ENCODE peak calls at places on chromosomes 2 and 18, in ten cellular contexts. One of them, this sample, is unnamed. For H3K4me1, the result is how much of the 10 kb centered on the place peaks cover.

GRCh38 chr18:13258792-13259385 is 40.3 kb downstream of the LDLRAD4 start:
- DNase-seq in neural progenitor cell: no peak
- DNase-seq in naive thymus-derived CD4-positive, alpha-beta T cell: no peak
- DNase-seq in adrenal gland: no peak
- DNase-seq in uterus: no peak
- DNase-seq in CD8-positive, alpha-beta memory T cell: no peak
- DNase-seq in IMR-90: no peak
- DNase-seq in ovary: no peak
- DNase-seq in Karpas-422: no peak
- DNase-seq in GM23338: no peak
- DNase-seq in this sample: no peak

GRCh38 chr2:104790100-104790811 is 63.7 kb upstream of the POU3F3 start:
- DNase-seq in neural progenitor cell: peak
- DNase-seq in naive thymus-derived CD4-positive, alpha-beta T cell: no peak
- DNase-seq in adrenal gland: no peak
- DNase-seq in uterus: no peak
- DNase-seq in CD8-positive, alpha-beta memory T cell: no peak
- DNase-seq in IMR-90: no peak
- DNase-seq in ovary: no peak
- DNase-seq in Karpas-422: no peak
- DNase-seq in GM23338: peak
- DNase-seq in this sample: peak

GRCh38 chr18:32930695-32931301 is 158.0 kb upstream of the KLHL14 start:
- DNase-seq in neural progenitor cell: peak
- DNase-seq in naive thymus-derived CD4-positive, alpha-beta T cell: no peak
- DNase-seq in adrenal gland: no peak
- DNase-seq in uterus: no peak
- DNase-seq in CD8-positive, alpha-beta memory T cell: no peak
- DNase-seq in IMR-90: peak
- DNase-seq in ovary: no peak
- DNase-seq in Karpas-422: peak
- DNase-seq in GM23338: peak
- DNase-seq in this sample: peak

GRCh38 chr18:42108071-42108470 is 153.0 kb downstream of the PIK3C3 start:
- DNase-seq in neural progenitor cell: peak
- DNase-seq in naive thymus-derived CD4-positive, alpha-beta T cell: no peak
- DNase-seq in adrenal gland: no peak
- DNase-seq in uterus: no peak
- DNase-seq in CD8-positive, alpha-beta memory T cell: no peak
- DNase-seq in IMR-90: no peak
- DNase-seq in ovary: no peak
- DNase-seq in Karpas-422: no peak
- DNase-seq in GM23338: no peak
- DNase-seq in this sample: no peak

GRCh38 chr18:79723036-79723435 is 43.4 kb downstream of the CTDP1 start:
- DNase-seq in neural progenitor cell: no peak
- DNase-seq in naive thymus-derived CD4-positive, alpha-beta T cell: no peak
- DNase-seq in adrenal gland: no peak
- DNase-seq in uterus: no peak
- DNase-seq in CD8-positive, alpha-beta memory T cell: no peak
- DNase-seq in IMR-90: no peak
- DNase-seq in ovary: no peak
- DNase-seq in Karpas-422: no peak
- DNase-seq in GM23338: no peak
- DNase-seq in this sample: no peak

GRCh38 chr2:113886479-113887383 is 3.2 kb upstream of the ACTR3 start:
- DNase-seq in neural progenitor cell: no peak
- DNase-seq in naive thymus-derived CD4-positive, alpha-beta T cell: no peak
- DNase-seq in adrenal gland: no peak
- DNase-seq in uterus: no peak
- DNase-seq in CD8-positive, alpha-beta memory T cell: no peak
- DNase-seq in IMR-90: peak
- DNase-seq in ovary: no peak
- DNase-seq in Karpas-422: peak
- DNase-seq in GM23338: no peak
- DNase-seq in this sample: peak

GRCh38 chr2:241009601-241010530 is 11.4 kb downstream of the SNED1 start:
- DNase-seq in neural progenitor cell: peak
- DNase-seq in naive thymus-derived CD4-positive, alpha-beta T cell: peak
- DNase-seq in adrenal gland: peak
- DNase-seq in uterus: peak
- DNase-seq in CD8-positive, alpha-beta memory T cell: peak
- DNase-seq in IMR-90: peak
- DNase-seq in ovary: peak
- DNase-seq in Karpas-422: no peak
- DNase-seq in GM23338: peak
- DNase-seq in this sample: peak

GRCh38 chr18:25561923-25562322 is 210.0 kb upstream of the ZNF521 start:
- DNase-seq in neural progenitor cell: peak
- DNase-seq in naive thymus-derived CD4-positive, alpha-beta T cell: no peak
- DNase-seq in adrenal gland: no peak
- DNase-seq in uterus: no peak
- DNase-seq in CD8-positive, alpha-beta memory T cell: no peak
- DNase-seq in IMR-90: peak
- DNase-seq in ovary: no peak
- DNase-seq in Karpas-422: peak
- DNase-seq in GM23338: peak
- DNase-seq in this sample: peak

GRCh38 chr2:105271393-105272045 is 30.0 kb downstream of the GPR45 start:
- DNase-seq in neural progenitor cell: no peak
- DNase-seq in naive thymus-derived CD4-positive, alpha-beta T cell: no peak
- DNase-seq in adrenal gland: no peak
- DNase-seq in uterus: no peak
- DNase-seq in CD8-positive, alpha-beta memory T cell: no peak
- DNase-seq in IMR-90: no peak
- DNase-seq in ovary: no peak
- DNase-seq in Karpas-422: no peak
- DNase-seq in GM23338: no peak
- DNase-seq in this sample: no peak

GRCh38 chr2:16508061-16508851 is 157.4 kb downstream of the CYRIA start:
- DNase-seq in neural progenitor cell: peak
- DNase-seq in naive thymus-derived CD4-positive, alpha-beta T cell: no peak
- DNase-seq in adrenal gland: peak
- DNase-seq in uterus: no peak
- DNase-seq in CD8-positive, alpha-beta memory T cell: no peak
- DNase-seq in IMR-90: no peak
- DNase-seq in ovary: peak
- DNase-seq in Karpas-422: no peak
- DNase-seq in GM23338: peak
- DNase-seq in this sample: no peak

GRCh38 chr2:98713332-98714015 is 17.5 kb downstream of the MGAT4A start:
- DNase-seq in neural progenitor cell: no peak
- DNase-seq in naive thymus-derived CD4-positive, alpha-beta T cell: no peak
- DNase-seq in adrenal gland: no peak
- DNase-seq in uterus: no peak
- DNase-seq in CD8-positive, alpha-beta memory T cell: no peak
- DNase-seq in IMR-90: no peak
- DNase-seq in ovary: no peak
- DNase-seq in Karpas-422: no peak
- DNase-seq in GM23338: no peak
- DNase-seq in this sample: no peak

DNA sequence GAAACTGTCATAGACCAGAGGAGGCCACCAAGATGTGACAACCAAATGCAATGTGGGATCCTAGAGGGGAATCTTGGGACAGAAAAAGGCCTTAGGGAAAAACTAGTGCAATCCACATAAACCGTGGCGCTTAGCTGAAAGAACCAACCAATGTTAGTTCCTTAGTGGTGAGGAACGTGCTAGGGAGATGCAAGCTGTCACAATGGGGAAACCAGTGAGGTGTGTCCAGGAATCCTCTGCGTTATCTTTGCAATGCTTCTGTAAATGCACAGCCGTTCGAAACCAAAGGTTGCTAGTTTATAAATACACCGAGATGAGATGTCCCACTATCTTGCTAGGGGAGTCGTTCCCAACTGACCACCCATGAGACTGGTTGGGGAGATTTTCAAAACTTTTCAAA is 157.0 kb upstream of the ID2 start:
- DNase-seq in neural progenitor cell: no peak
- DNase-seq in naive thymus-derived CD4-positive, alpha-beta T cell: no peak
- DNase-seq in adrenal gland: no peak
- DNase-seq in uterus: no peak
- DNase-seq in CD8-positive, alpha-beta memory T cell: no peak
- DNase-seq in IMR-90: no peak
- DNase-seq in ovary: no peak
- DNase-seq in Karpas-422: no peak
- DNase-seq in GM23338: no peak
- DNase-seq in this sample: no peak
- H3K4me1 ChIP-seq in neural progenitor cell: under half
- H3K4me1 ChIP-seq in naive thymus-derived CD4-positive, alpha-beta T cell: under half
- H3K4me1 ChIP-seq in adrenal gland: under half
- H3K4me1 ChIP-seq in uterus: under half
- H3K4me1 ChIP-seq in CD8-positive, alpha-beta memory T cell: under half
- H3K4me1 ChIP-seq in IMR-90: under half
- H3K4me1 ChIP-seq in ovary: under half
- H3K4me1 ChIP-seq in Karpas-422: under half
- H3K4me1 ChIP-seq in GM23338: under half
- H3K4me1 ChIP-seq in this sample: under half

GRCh38 chr2:127649100-127649611 is 3.2 kb downstream of the GPR17 start:
- DNase-seq in neural progenitor cell: no peak
- DNase-seq in naive thymus-derived CD4-positive, alpha-beta T cell: no peak
- DNase-seq in adrenal gland: no peak
- DNase-seq in uterus: no peak
- DNase-seq in CD8-positive, alpha-beta memory T cell: no peak
- DNase-seq in IMR-90: no peak
- DNase-seq in ovary: no peak
- DNase-seq in Karpas-422: no peak
- DNase-seq in GM23338: no peak
- DNase-seq in this sample: no peak
- H3K4me1 ChIP-seq in neural progenitor cell: under half
- H3K4me1 ChIP-seq in naive thymus-derived CD4-positive, alpha-beta T cell: under half
- H3K4me1 ChIP-seq in adrenal gland: under half
- H3K4me1 ChIP-seq in uterus: under half
- H3K4me1 ChIP-seq in CD8-positive, alpha-beta memory T cell: under half
- H3K4me1 ChIP-seq in IMR-90: under half
- H3K4me1 ChIP-seq in ovary: under half
- H3K4me1 ChIP-seq in Karpas-422: under half
- H3K4me1 ChIP-seq in GM23338: under half
- H3K4me1 ChIP-seq in this sample: under half

GRCh38 chr2:54638774-54639187 is 84.7 kb upstream of the EML6 start:
- DNase-seq in neural progenitor cell: no peak
- DNase-seq in naive thymus-derived CD4-positive, alpha-beta T cell: no peak
- DNase-seq in adrenal gland: no peak
- DNase-seq in uterus: no peak
- DNase-seq in CD8-positive, alpha-beta memory T cell: no peak
- DNase-seq in IMR-90: peak
- DNase-seq in ovary: no peak
- DNase-seq in Karpas-422: no peak
- DNase-seq in GM23338: no peak
- DNase-seq in this sample: no peak

GRCh38 chr2:54634564-54635511 is 88.6 kb upstream of the EML6 start:
- DNase-seq in neural progenitor cell: no peak
- DNase-seq in naive thymus-derived CD4-positive, alpha-beta T cell: peak
- DNase-seq in adrenal gland: peak
- DNase-seq in uterus: peak
- DNase-seq in CD8-positive, alpha-beta memory T cell: peak
- DNase-seq in IMR-90: peak
- DNase-seq in ovary: no peak
- DNase-seq in Karpas-422: no peak
- DNase-seq in GM23338: peak
- DNase-seq in this sample: peak

GRCh38 chr2:54638103-54638502 is 85.4 kb upstream of the EML6 start:
- DNase-seq in neural progenitor cell: no peak
- DNase-seq in naive thymus-derived CD4-positive, alpha-beta T cell: no peak
- DNase-seq in adrenal gland: no peak
- DNase-seq in uterus: no peak
- DNase-seq in CD8-positive, alpha-beta memory T cell: no peak
- DNase-seq in IMR-90: no peak
- DNase-seq in ovary: no peak
- DNase-seq in Karpas-422: peak
- DNase-seq in GM23338: no peak
- DNase-seq in this sample: no peak

GRCh38 chr2:54635554-54636152 is 87.8 kb upstream of the EML6 start:
- DNase-seq in neural progenitor cell: no peak
- DNase-seq in naive thymus-derived CD4-positive, alpha-beta T cell: no peak
- DNase-seq in adrenal gland: no peak
- DNase-seq in uterus: no peak
- DNase-seq in CD8-positive, alpha-beta memory T cell: no peak
- DNase-seq in IMR-90: peak
- DNase-seq in ovary: no peak
- DNase-seq in Karpas-422: no peak
- DNase-seq in GM23338: no peak
- DNase-seq in this sample: peak

DNA sequence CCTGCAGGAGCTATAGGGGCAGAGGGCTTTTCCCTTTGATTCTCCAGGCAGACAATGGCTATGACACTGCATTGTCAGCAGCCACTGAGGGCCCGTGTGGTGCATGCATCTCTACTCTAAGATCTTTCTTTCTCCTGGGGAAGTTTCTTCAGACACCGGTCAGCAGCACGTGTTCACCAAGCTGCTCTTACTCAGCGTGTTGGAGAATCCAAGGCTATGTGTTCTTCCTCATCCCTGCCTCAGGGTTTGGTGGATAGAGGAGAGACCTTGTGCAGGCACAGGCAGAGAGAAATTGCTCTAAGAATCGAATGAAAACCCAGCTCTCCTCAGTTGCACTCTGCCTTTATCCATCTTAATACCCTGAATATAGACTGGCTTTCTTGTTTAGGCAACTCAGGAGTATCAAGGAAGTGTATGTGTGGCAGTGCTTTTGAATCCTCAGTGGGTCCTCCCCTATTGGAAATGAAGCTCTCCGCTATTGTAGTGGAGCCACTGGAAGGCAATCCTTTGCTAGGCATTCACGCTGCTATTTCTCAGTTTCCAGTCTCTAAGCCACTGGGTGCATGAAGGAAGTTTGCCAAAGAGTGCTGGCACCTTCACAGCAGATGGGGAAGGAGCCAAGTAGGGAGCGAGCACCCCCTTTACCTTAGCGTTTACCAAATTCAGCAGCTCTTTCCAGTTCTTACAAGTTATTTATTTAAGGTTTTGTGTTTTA is 86.9 kb upstream of the EML6 start:
- DNase-seq in neural progenitor cell: no peak
- DNase-seq in naive thymus-derived CD4-positive, alpha-beta T cell: no peak
- DNase-seq in adrenal gland: peak
- DNase-seq in uterus: no peak
- DNase-seq in CD8-positive, alpha-beta memory T cell: no peak
- DNase-seq in IMR-90: no peak
- DNase-seq in ovary: no peak
- DNase-seq in Karpas-422: no peak
- DNase-seq in GM23338: no peak
- DNase-seq in this sample: no peak
- H3K4me1 ChIP-seq in neural progenitor cell: under half
- H3K4me1 ChIP-seq in naive thymus-derived CD4-positive, alpha-beta T cell: under half
- H3K4me1 ChIP-seq in adrenal gland: half or more
- H3K4me1 ChIP-seq in uterus: under half
- H3K4me1 ChIP-seq in CD8-positive, alpha-beta memory T cell: under half
- H3K4me1 ChIP-seq in IMR-90: under half
- H3K4me1 ChIP-seq in ovary: under half
- H3K4me1 ChIP-seq in Karpas-422: under half
- H3K4me1 ChIP-seq in GM23338: under half
- H3K4me1 ChIP-seq in this sample: half or more

DNA sequence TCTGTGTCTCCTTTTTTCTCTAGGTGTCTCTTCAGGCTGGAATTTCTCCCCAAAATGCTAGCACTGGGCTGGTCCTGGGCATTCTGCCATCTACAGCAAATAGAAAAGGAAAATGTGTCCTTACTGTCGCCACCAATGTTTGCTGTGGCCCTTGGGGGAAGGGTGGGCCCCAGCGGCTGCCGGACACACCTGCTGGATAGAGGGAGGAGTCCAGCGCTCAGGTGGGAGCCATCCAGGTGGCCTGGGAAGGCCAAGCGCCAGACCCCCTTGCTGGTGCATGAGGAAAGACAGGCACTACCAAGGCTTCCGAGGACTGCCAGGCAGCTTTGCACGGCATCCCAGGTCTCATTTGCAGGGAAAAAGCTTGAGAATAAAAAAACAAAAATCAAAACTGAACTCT is 147.7 kb upstream of the GATA6 start:
- DNase-seq in neural progenitor cell: no peak
- DNase-seq in naive thymus-derived CD4-positive, alpha-beta T cell: no peak
- DNase-seq in adrenal gland: no peak
- DNase-seq in uterus: no peak
- DNase-seq in CD8-positive, alpha-beta memory T cell: no peak
- DNase-seq in IMR-90: no peak
- DNase-seq in ovary: no peak
- DNase-seq in Karpas-422: no peak
- DNase-seq in GM23338: no peak
- DNase-seq in this sample: no peak
- H3K4me1 ChIP-seq in neural progenitor cell: under half
- H3K4me1 ChIP-seq in naive thymus-derived CD4-positive, alpha-beta T cell: under half
- H3K4me1 ChIP-seq in adrenal gland: under half
- H3K4me1 ChIP-seq in uterus: under half
- H3K4me1 ChIP-seq in CD8-positive, alpha-beta memory T cell: under half
- H3K4me1 ChIP-seq in IMR-90: under half
- H3K4me1 ChIP-seq in ovary: under half
- H3K4me1 ChIP-seq in Karpas-422: under half
- H3K4me1 ChIP-seq in GM23338: under half
- H3K4me1 ChIP-seq in this sample: under half